ENCODE peak calls at places on chromosomes 7 and 10, in four cellular contexts. H is AG10803, Z is fibroblast of the aortic adventitia, B is BJ. U is an unnamed sample.

GRCh38 chr7:158926348-158926747 is 70.0 kb downstream of the DYNC2I1 start:
- DNase-seq in H (no peak), Z (no peak), B (no peak), U (no peak)

GRCh38 chr7:28041508-28042314 is 138.9 kb downstream of the JAZF1 start:
- DNase-seq in H (peak), Z (peak), B (peak), U (peak)

GRCh38 chr10:86023336-86023735 is 343.3 kb downstream of the GRID1 start:
- DNase-seq in H (no peak), Z (no peak), B (no peak), U (no peak)

GRCh38 chr10:132281915-132282666 is 25.7 kb downstream of the STK32C start:
- DNase-seq in H (no peak), Z (no peak), B (no peak), U (no peak)

GRCh38 chr7:107934991-107935770 is 44.2 kb downstream of the DLD start:
- DNase-seq in H (peak), Z (peak), B (no peak), U (peak)

GRCh38 chr10:28375399-28376354 is 72.8 kb upstream of the MPP7 start:
- DNase-seq in H (peak), Z (peak), B (no peak), U (no peak)

GRCh38 chr7:108395442-108395841 is 60.8 kb downstream of the NRCAM start:
- DNase-seq in H (no peak), Z (no peak), B (no peak), U (no peak)

GRCh38 chr10:35262436-35262835 is 73.9 kb upstream of the CCNY start:
- DNase-seq in H (no peak), Z (no peak), B (no peak), U (no peak)

GRCh38 chr10:90912176-90912575 is 8.7 kb downstream of the ANKRD1 start:
- DNase-seq in H (no peak), Z (no peak), B (no peak), U (no peak)

DNA sequence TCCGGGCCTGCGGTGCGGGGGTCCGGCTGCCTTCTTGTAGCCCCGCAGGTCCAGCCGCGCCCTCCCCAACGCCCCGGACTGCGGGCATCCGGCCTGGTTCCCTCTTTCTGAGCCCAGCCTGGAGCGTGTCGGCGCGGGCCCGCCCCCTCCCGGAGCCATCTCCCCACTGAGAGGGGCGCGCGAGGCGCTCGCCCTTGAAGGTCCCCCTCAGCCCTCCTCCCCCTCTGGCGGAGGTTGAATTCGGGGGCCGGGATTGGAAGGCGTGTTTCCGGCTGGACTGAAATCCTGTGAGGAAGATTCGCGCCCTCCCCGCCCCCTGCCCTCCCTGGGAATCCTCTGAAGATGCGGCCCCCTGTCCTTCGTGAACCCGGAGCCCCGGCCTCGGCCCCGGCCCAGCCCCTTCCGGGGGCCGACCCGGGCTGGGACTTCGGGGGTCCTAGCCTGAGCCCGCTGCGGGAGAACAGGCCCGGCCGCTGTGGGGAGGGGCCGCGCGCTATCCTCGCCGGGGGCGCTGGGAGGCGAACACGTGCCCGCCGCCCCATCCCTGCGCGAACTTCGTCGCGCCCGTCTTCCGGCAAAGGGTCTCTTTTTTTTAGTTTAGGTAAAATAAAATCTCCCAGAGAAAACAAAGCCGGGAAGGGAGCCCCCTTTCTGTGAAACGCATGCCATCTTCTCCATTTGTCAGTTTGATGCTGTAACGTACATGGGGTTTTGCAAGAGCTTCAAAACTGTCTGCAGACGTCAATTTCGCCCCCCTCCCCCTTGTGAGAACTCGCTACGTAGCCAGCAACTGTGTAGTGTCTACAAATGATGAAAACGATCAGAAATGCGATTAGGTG is 636 bp downstream of the PDCD4 start:
- DNase-seq in H (peak), Z (peak), B (no peak), U (no peak)
- TF ChIP-seq CTCF in H (peak), Z (peak), B (peak), U (peak)

GRCh38 chr7:33537078-33537477 is 368.3 kb upstream of the BMPER start:
- DNase-seq in H (no peak), Z (no peak), B (no peak), U (no peak)
- TF ChIP-seq CTCF in H (no peak), Z (no peak), B (no peak), U (no peak)

DNA sequence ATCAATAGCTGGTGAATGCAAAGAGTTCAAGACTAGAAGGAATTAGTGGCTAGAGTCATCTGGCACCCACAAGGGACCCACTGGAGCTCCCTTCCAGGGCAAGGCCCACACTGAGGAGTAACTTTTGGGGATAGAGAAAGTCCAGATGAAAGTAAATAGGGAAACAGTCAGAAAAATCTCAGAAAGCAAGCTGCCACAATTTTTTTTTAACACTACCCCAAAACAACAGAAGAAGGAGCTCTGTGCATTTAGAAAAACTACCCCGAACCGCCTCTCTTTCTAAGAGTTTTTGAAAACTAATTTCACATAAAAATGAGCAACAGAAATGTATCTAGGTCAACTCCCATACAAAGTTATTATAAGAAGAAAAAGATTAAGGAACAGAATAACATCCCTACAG is 42.2 kb downstream of the AOAH start:
- DNase-seq in H (no peak), Z (no peak), B (no peak), U (no peak)
- TF ChIP-seq CTCF in H (no peak), Z (no peak), B (no peak), U (no peak)

GRCh38 chr10:84118395-84119006 is 20.8 kb upstream of the GHITM start:
- DNase-seq in H (no peak), Z (no peak), B (no peak), U (no peak)

GRCh38 chr10:84108797-84109196 is 30.5 kb upstream of the GHITM start:
- DNase-seq in H (no peak), Z (no peak), B (no peak), U (no peak)

GRCh38 chr10:84117683-84118394 is 21.5 kb upstream of the GHITM start:
- DNase-seq in H (no peak), Z (no peak), B (no peak), U (no peak)

DNA sequence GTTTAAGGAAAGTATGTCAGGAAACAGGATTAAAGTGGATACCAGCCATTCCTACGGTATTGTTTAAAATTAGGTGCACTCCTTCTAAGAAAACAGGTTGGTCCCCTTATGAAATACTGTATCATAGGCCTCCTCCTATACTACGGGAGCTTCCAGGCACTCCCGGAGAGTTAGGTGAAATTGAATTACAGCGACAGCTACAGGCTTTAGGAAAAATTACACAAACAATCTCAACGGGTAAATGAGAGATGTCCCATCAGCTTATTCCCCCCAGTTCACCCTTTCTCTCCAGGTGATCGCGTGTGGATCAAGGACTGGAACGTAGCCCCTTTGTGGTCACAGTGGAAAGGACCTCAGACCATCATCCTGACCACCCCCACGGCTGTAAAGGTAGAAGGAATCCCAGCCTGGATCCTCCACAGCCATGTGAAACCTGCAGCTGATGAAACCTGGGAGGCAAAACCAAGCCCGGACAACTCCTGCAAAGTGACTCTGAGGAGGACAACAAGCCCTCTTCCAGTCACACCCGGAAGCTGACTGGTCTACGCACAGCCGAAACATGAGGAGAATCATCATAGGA is 25.1 kb upstream of the GHITM start:
- DNase-seq in H (no peak), Z (no peak), B (no peak), U (no peak)
- TF ChIP-seq CTCF in H (peak), Z (no peak), B (peak), U (no peak)

GRCh38 chr10:17805440-17805839 is 3.7 kb upstream of the MRC1 start:
- DNase-seq in H (no peak), Z (no peak), B (no peak), U (no peak)

GRCh38 chr10:17802966-17803365 is 6.2 kb upstream of the MRC1 start:
- DNase-seq in H (no peak), Z (peak), B (no peak), U (no peak)

GRCh38 chr10:17802350-17802749 is 6.8 kb upstream of the MRC1 start:
- DNase-seq in H (no peak), Z (no peak), B (no peak), U (no peak)

GRCh38 chr10:17805921-17806577 is 3.1 kb upstream of the MRC1 start:
- DNase-seq in H (no peak), Z (no peak), B (no peak), U (no peak)

DNA sequence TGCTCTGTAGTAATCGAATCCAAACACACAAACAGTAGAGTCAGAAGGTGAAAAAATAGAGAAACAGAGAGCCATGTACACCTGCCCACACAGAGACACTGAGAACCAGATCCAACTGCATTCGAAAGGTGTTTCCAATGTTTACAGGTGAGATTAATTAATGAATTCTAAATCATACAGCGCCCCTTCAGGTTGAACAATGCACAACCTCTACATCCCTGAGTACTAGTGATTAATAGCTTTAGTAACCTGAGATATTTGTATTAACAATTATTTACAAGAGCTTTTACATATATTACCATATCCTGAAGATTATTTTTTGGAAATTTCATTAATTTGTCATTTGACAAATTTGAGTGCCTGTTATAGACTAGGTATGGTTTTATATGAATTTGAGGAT is 7.6 kb upstream of the MRC1 start:
- DNase-seq in H (no peak), Z (no peak), B (no peak), U (no peak)
- TF ChIP-seq CTCF in H (no peak), Z (no peak), B (no peak), U (no peak)

GRCh38 chr7:151058766-151059361 is 525 bp upstream of the SLC4A2 start:
- DNase-seq in H (peak), Z (peak), B (no peak), U (no peak)
- TF ChIP-seq CTCF in H (no peak), Z (no peak), B (no peak), U (no peak)

GRCh38 chr7:125149151-125149550 is 219.5 kb upstream of the POT1 start:
- DNase-seq in H (no peak), Z (peak), B (no peak), U (no peak)

GRCh38 chr7:125154930-125155329 is 225.3 kb upstream of the POT1 start:
- DNase-seq in H (no peak), Z (no peak), B (no peak), U (no peak)
- TF ChIP-seq CTCF in H (no peak), Z (no peak), B (no peak), U (no peak)

GRCh38 chr7:156585926-156586325 is 54.6 kb upstream of the RNF32 start:
- DNase-seq in H (no peak), Z (no peak), B (no peak), U (no peak)

GRCh38 chr7:156585025-156585648 is 55.4 kb upstream of the RNF32 start:
- DNase-seq in H (no peak), Z (no peak), B (no peak), U (no peak)

GRCh38 chr7:156580036-156580435 is 60.5 kb upstream of the RNF32 start:
- DNase-seq in H (no peak), Z (no peak), B (no peak), U (no peak)

GRCh38 chr7:156579566-156579965 is 61.0 kb upstream of the RNF32 start:
- DNase-seq in H (no peak), Z (no peak), B (no peak), U (no peak)

GRCh38 chr7:156582591-156583123 is 57.9 kb upstream of the RNF32 start:
- DNase-seq in H (no peak), Z (no peak), B (no peak), U (no peak)
- TF ChIP-seq CTCF in H (no peak), Z (no peak), B (no peak), U (no peak)

DNA sequence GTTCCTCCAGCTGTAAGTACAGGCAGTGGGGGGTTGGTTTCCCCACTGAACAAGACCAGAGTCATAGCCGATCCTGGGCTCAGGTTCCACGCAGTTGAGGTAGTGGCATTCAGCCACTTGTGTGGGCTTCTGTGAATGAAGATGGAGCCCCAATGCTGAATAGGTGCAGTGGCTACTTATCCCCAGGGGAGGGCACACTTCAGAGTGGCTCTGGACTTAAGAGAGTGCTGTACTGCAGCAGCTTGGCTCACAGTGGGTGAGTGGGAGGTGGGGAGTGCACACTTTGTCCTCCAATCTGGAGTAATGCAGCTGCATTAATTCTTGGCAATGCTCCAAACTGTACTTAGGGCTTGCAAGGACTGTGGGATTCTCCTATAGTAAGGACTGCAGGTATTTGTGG is 81.9 kb downstream of the BUB3 start:
- DNase-seq in H (peak), Z (peak), B (no peak), U (no peak)
- TF ChIP-seq CTCF in H (no peak), Z (peak), B (no peak), U (no peak)